ENCODE peak calls at places on chromosomes 12 and 14, in seven cellular contexts. V, K, Q, U, H, E and L are unnamed samples.

GRCh38 chr12:38664661-38665269 is 240.6 kb downstream of the CPNE8 start:
- DNase-seq in K (no peak), V (peak; percentile 24), Q (peak; percentile 49), H (peak; percentile 25), U (no peak), E (peak; percentile 15), L (peak; percentile 41)

GRCh38 chr12:119179335-119180021 is 747 bp downstream of the HSPB8 start:
- DNase-seq in H (peak; percentile 83), E (peak; percentile 57), Q (peak; percentile 83), K (peak; percentile 49), U (peak; percentile 42), V (no peak), L (peak; percentile 71)

GRCh38 chr14:105910426-105910825 is 384.0 kb downstream of the TMEM121 start:
- DNase-seq in Q (no peak), V (no peak), U (no peak), K (no peak), H (no peak), E (no peak), L (no peak)

GRCh38 chr14:39431416-39432178 is 636 bp downstream of the FBXO33 start:
- DNase-seq in V (peak; percentile 55), Q (peak; percentile 75), H (peak; percentile 70), E (peak; percentile 4), U (peak; percentile 73), K (peak; percentile 24), L (peak; percentile 78)

GRCh38 chr12:45232771-45233372 is 17.0 kb downstream of the ANO6 start:
- DNase-seq in E (peak; percentile 89), H (peak; percentile 83), U (peak; percentile 32), V (peak; percentile 98), Q (peak; percentile 83), K (peak; percentile 92), L (peak; percentile 99)

GRCh38 chr14:21308132-21308478 is 28.2 kb downstream of the RPGRIP1 start:
- DNase-seq in Q (peak; percentile 8), E (no peak), K (no peak), H (peak; percentile 20), V (no peak), U (peak; percentile 31), L (no peak)

GRCh38 chr12:121170581-121171260 is 38.0 kb downstream of the P2RX7 start:
- DNase-seq in K (no peak), H (no peak), E (no peak), Q (no peak), U (no peak), V (peak; percentile 63), L (peak; percentile 6)

GRCh38 chr12:124359671-124360581 is 65.0 kb downstream of the RFLNA start:
- DNase-seq in Q (peak; percentile 28), U (no peak), H (no peak), V (no peak), K (no peak), E (no peak), L (no peak)

GRCh38 chr14:94695231-94695630 is 74.7 kb downstream of the GSC start:
- DNase-seq in E (no peak), K (no peak), U (no peak), H (no peak), Q (no peak), V (no peak), L (no peak)

GRCh38 chr12:28603801-28604200 is 413.5 kb downstream of the CCDC91 start:
- DNase-seq in Q (no peak), U (no peak), V (no peak), H (no peak), K (no peak), E (no peak), L (no peak)

GRCh38 chr12:53569174-53569557 is 57.0 kb downstream of the ATF7 start:
- DNase-seq in H (no peak), E (no peak), Q (peak; percentile 54), K (peak; percentile 61), V (no peak), U (no peak), L (peak; percentile 73)

GRCh38 chr12:69534389-69534822 is 50.9 kb upstream of the CCT2 start:
- DNase-seq in H (peak; percentile 89), E (peak; percentile 7), K (peak; percentile 100), U (no peak), V (peak; percentile 98), Q (peak; percentile 96), L (peak; percentile 99)

GRCh38 chr12:16520328-16520727 is 85.6 kb downstream of the LMO3 start:
- DNase-seq in K (no peak), V (peak; percentile 27), E (no peak), Q (no peak), H (no peak), U (no peak), L (peak; percentile 36)

GRCh38 chr12:119748512-119748911 is 80.6 kb downstream of the PRKAB1 start:
- DNase-seq in U (no peak), E (no peak), K (no peak), H (no peak), V (no peak), Q (no peak), L (peak; percentile 66)

GRCh38 chr12:51217133-51217967 is 512 bp downstream of the POU6F1 start:
- DNase-seq in V (no peak), E (no peak), H (peak; percentile 78), K (no peak), Q (peak; percentile 65), U (peak; percentile 95), L (peak; percentile 64)

GRCh38 chr12:65524666-65525065 is 246.2 kb downstream of the MSRB3 start:
- DNase-seq in Q (no peak), H (no peak), E (no peak), V (peak; percentile 59), U (no peak), K (peak; percentile 72), L (peak; percentile 91)

GRCh38 chr12:49342914-49343731 is 3.6 kb upstream of the DNAJC22 start:
- DNase-seq in K (no peak), H (peak; percentile 32), U (no peak), E (no peak), Q (peak; percentile 46), V (no peak), L (peak; percentile 33)

GRCh38 chr12:49831717-49832116 is 3.5 kb upstream of the NCKAP5L start:
- DNase-seq in U (no peak), Q (no peak), E (no peak), K (no peak), H (no peak), V (no peak), L (no peak)

GRCh38 chr12:57607958-57608663 is 3.1 kb upstream of the ARHGEF25 start:
- DNase-seq in H (no peak), Q (no peak), V (no peak), K (no peak), U (no peak), E (no peak), L (no peak)

GRCh38 chr14:78316058-78316457 is 145.9 kb downstream of the NRXN3 start:
- DNase-seq in U (no peak), Q (no peak), E (no peak), V (no peak), H (no peak), K (no peak), L (no peak)

GRCh38 chr12:1837541-1838206 is 17.3 kb downstream of the LRTM2 start:
- DNase-seq in E (no peak), U (no peak), H (peak; percentile 46), V (no peak), K (peak; percentile 36), Q (no peak), L (no peak)

GRCh38 chr14:51989293-51990234 is at the start of gene RTRAF:
- DNase-seq in U (peak; percentile 81), E (peak; percentile 81), K (peak; percentile 94), V (peak; percentile 91), H (peak; percentile 96), Q (peak; percentile 95), L (peak; percentile 98)
- TF ChIP-seq EZH2 in U (no peak), E (no peak), K (no peak), V (no peak), H (no peak), Q (no peak), L (no peak)

DNA sequence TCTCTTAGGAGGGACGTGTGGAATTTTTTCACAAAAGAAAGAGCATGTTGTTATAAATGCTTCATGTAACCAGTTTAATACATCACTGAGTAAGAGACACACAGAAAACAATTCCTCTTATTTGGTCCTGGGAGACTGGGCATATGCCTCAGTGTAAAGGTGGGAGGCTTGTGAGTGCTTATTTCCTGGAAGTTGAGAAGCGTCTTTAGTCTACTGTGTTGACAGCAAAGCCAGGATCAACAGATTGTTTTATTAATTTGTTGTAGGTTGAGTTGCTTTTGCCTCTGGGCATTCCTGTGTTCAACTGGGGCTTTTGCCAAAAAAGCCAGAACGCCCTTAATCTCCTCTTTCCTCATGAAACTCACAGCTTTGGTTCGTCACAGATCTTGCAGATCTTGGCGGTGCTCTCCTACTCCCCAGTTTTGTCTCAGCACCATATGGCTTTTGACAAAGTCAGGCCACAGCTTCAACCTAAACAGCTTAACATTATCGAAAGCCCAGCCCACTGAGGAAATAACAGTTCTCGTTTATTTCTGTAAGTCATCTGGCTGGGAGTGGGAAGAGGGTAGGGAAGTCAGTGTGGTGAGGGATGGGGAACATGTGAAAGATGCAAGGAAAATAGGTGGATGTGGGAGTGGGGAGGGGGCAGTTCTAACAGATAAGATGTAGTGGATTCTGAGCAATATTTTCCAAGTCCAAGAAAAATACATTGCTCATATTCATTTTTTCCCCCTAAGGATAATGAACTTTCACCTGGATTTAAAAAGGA is 227.2 kb downstream of the DACT1 start:
- DNase-seq in K (peak; percentile 91), E (no peak), V (no peak), Q (no peak), U (no peak), H (peak; percentile 45), L (peak; percentile 87)
- H3K4me1 ChIP-seq in K (peaks cover 4% of the 10 kb centered on the region), E (no peaks in the 10 kb centered on the region), V (no peaks in the 10 kb centered on the region), Q (no peaks in the 10 kb centered on the region), U (no peaks in the 10 kb centered on the region), H (peaks cover 16% of the 10 kb centered on the region), L (peaks cover 28% of the 10 kb centered on the region)

DNA sequence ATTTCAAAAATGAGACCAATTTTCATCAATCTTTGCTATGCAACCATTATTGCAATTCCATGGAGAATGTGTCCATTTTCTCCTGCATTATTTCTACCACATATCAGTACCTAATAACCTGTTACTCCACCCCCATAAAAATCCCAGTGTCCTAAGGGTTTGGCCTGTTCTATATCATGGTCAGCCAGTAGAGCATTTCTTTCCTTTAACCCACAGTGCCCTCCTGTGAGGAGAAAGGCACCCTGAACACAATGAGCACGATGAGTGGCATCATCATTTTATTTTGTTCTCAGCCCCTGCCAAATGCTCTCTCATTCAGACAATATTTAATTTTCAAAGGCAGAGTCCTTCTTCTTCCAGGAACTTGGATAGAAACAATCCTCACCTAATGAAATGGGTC is 11.6 kb upstream of the IFNG-AS1 start:
- DNase-seq in K (no peak), Q (no peak), V (no peak), H (no peak), U (no peak), E (no peak), L (no peak)
- TF ChIP-seq EZH2 in K (no peak), Q (no peak), V (no peak), H (no peak), U (no peak), E (no peak), L (no peak)

GRCh38 chr12:78489990-78490389 is 374.6 kb upstream of the SYT1 start:
- DNase-seq in H (no peak), U (no peak), V (no peak), Q (no peak), E (no peak), K (no peak), L (no peak)
- H3K4me1 ChIP-seq in H (no peaks in the 10 kb centered on the region), U (no peaks in the 10 kb centered on the region), V (peaks cover 4% of the 10 kb centered on the region), Q (no peaks in the 10 kb centered on the region), E (no peaks in the 10 kb centered on the region), K (no peaks in the 10 kb centered on the region), L (peaks cover 6% of the 10 kb centered on the region)

DNA sequence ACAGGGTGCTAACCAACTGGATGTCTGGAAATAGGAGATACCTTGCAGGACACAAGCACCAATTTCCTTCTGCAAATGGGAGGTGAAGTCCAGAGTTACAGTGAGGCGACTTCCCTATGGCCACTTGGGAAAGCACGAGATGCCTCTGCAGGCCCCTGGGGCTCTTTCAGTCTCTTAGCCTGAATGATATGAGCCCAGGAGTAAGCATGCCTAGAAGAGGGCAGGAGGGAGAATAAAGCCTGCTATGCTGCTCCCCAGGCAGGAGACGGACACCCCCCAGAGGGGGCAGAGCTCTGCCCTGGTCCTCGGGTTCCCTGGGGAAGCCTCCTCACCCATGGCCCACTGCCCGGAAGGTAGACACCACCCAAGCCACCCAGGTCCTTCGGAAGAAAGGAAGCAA is 105.1 kb downstream of the GCH1 start:
- DNase-seq in E (no peak), K (no peak), V (no peak), H (no peak), U (no peak), Q (no peak), L (no peak)
- TF ChIP-seq EZH2 in E (no peak), K (no peak), V (no peak), H (no peak), U (no peak), Q (no peak), L (no peak)